ENCODE peak calls at places on chromosomes 11 and 22, in seven cellular contexts. B is stimulated activated CD4-positive, alpha-beta T cell treated with anti-CD3 and anti-CD28 coated beads, TNF-alpha, amount 100 ng/mL, for 24 hours; E is astrocyte of the spinal cord; Q is NCI-H1417; X is CD8-positive, alpha-beta T cell; S is foreskin keratinocyte; M is stimulated activated CD8-positive, alpha-beta memory T cell treated with anti-CD3 and anti-CD28 coated beads, Interleukin-2, amount 100 ng/mL, for 48 hours. U is an unnamed sample.

GRCh38 chr22:50009765-50010675 is 2.5 kb downstream of the IL17REL start:
- DNase-seq in M (no peak), B (no peak), S (no peak), Q (no peak), E (no peak), X (no peak), U (no peak)

GRCh38 chr11:47946682-47947575 is 33.4 kb upstream of the PTPRJ start:
- DNase-seq in E (peak), S (peak), Q (no peak), X (no peak), B (no peak), M (no peak), U (peak)

GRCh38 chr22:31881198-31881597 is 63.1 kb upstream of the YWHAH start:
- DNase-seq in Q (no peak), S (no peak), M (no peak), B (no peak), E (no peak), X (no peak), U (no peak)

GRCh38 chr22:30252411-30253204 is 6.0 kb upstream of the LIF start:
- DNase-seq in S (no peak), B (no peak), E (no peak), X (no peak), M (no peak), Q (no peak), U (no peak)

GRCh38 chr22:47645450-47645914 is 883.0 kb downstream of the TBC1D22A start:
- DNase-seq in E (no peak), S (no peak), M (no peak), B (no peak), Q (no peak), X (no peak), U (no peak)

GRCh38 chr11:71397328-71397860 is 50.8 kb downstream of the DHCR7 start:
- DNase-seq in B (no peak), M (no peak), S (no peak), Q (peak), X (no peak), E (no peak), U (no peak)

GRCh38 chr11:63614136-63614664 is at the start of gene PLAAT3:
- DNase-seq in Q (peak), M (no peak), B (no peak), S (no peak), X (peak), E (peak), U (no peak)

GRCh38 chr11:62035293-62035692 is 67.9 kb upstream of the FTH1 start:
- DNase-seq in E (no peak), Q (no peak), S (no peak), X (no peak), B (no peak), M (no peak), U (no peak)

GRCh38 chr22:48494256-48494967 is 1333.3 kb downstream of the BRD1 start:
- DNase-seq in B (no peak), E (no peak), Q (no peak), M (no peak), S (no peak), X (no peak), U (no peak)

GRCh38 chr11:116504541-116505149 is 268.1 kb downstream of the BUD13 start:
- DNase-seq in Q (no peak), M (no peak), S (no peak), E (no peak), B (no peak), X (no peak), U (no peak)